ENCODE peak calls at places on chromosomes 6 and 20, in seven cellular contexts. One of them, this sample, is unnamed.

GRCh38 chr20:24785141-24785924 is 163.7 kb upstream of the CST7 start:
- DNase-seq in lung: no peak
- DNase-seq in caudate nucleus: no peak
- DNase-seq in DND-41: no peak
- DNase-seq in stomach: no peak
- DNase-seq in CD4-positive, CD25-positive, alpha-beta regulatory T cell: no peak
- DNase-seq in RWPE1: no peak
- DNase-seq in this sample: no peak

GRCh38 chr20:62774762-62775161 is 21.5 kb upstream of the MRGBP start:
- DNase-seq in DND-41: no peak
- DNase-seq in stomach: no peak
- DNase-seq in RWPE1: no peak
- DNase-seq in CD4-positive, CD25-positive, alpha-beta regulatory T cell: no peak
- DNase-seq in lung: no peak
- DNase-seq in caudate nucleus: no peak
- DNase-seq in this sample: no peak

GRCh38 chr6:11067348-11067747 is 23.2 kb upstream of the ELOVL2 start:
- DNase-seq in DND-41: no peak
- DNase-seq in lung: no peak
- DNase-seq in caudate nucleus: no peak
- DNase-seq in CD4-positive, CD25-positive, alpha-beta regulatory T cell: no peak
- DNase-seq in RWPE1: no peak
- DNase-seq in stomach: peak; percentile 55
- DNase-seq in this sample: no peak

GRCh38 chr6:112180095-112180820 is 74.1 kb downstream of the LAMA4 start:
- DNase-seq in CD4-positive, CD25-positive, alpha-beta regulatory T cell: peak; percentile 80
- DNase-seq in DND-41: peak; percentile 49
- DNase-seq in caudate nucleus: peak; percentile 7
- DNase-seq in lung: no peak
- DNase-seq in stomach: no peak
- DNase-seq in RWPE1: peak; percentile 66
- DNase-seq in this sample: peak; percentile 78

GRCh38 chr6:132380358-132380757 is 20.9 kb downstream of the MOXD1 start:
- DNase-seq in CD4-positive, CD25-positive, alpha-beta regulatory T cell: no peak
- DNase-seq in DND-41: no peak
- DNase-seq in lung: no peak
- DNase-seq in RWPE1: no peak
- DNase-seq in stomach: no peak
- DNase-seq in caudate nucleus: no peak
- DNase-seq in this sample: no peak

GRCh38 chr6:106752641-106753040 is 123.3 kb downstream of the QRSL1 start:
- DNase-seq in RWPE1: no peak
- DNase-seq in CD4-positive, CD25-positive, alpha-beta regulatory T cell: no peak
- DNase-seq in lung: no peak
- DNase-seq in DND-41: no peak
- DNase-seq in caudate nucleus: no peak
- DNase-seq in stomach: no peak
- DNase-seq in this sample: no peak

GRCh38 chr6:136696238-136696637 is 96.0 kb downstream of the MAP3K5 start:
- DNase-seq in stomach: no peak
- DNase-seq in caudate nucleus: no peak
- DNase-seq in lung: peak; percentile 39
- DNase-seq in CD4-positive, CD25-positive, alpha-beta regulatory T cell: no peak
- DNase-seq in RWPE1: no peak
- DNase-seq in DND-41: no peak
- DNase-seq in this sample: no peak

GRCh38 chr6:167112421-167112820 is 10.5 kb upstream of the CCR6 start:
- DNase-seq in lung: no peak
- DNase-seq in DND-41: no peak
- DNase-seq in caudate nucleus: no peak
- DNase-seq in stomach: no peak
- DNase-seq in RWPE1: no peak
- DNase-seq in CD4-positive, CD25-positive, alpha-beta regulatory T cell: no peak
- DNase-seq in this sample: no peak

GRCh38 chr20:23626040-23626620 is 11.6 kb downstream of the CST3 start:
- DNase-seq in lung: no peak
- DNase-seq in CD4-positive, CD25-positive, alpha-beta regulatory T cell: peak; percentile 20
- DNase-seq in DND-41: no peak
- DNase-seq in RWPE1: peak; percentile 44
- DNase-seq in caudate nucleus: no peak
- DNase-seq in stomach: peak; percentile 55
- DNase-seq in this sample: no peak

GRCh38 chr6:41519748-41520699 is 26.2 kb upstream of the FOXP4 start:
- DNase-seq in RWPE1: no peak
- DNase-seq in stomach: peak; percentile 89
- DNase-seq in CD4-positive, CD25-positive, alpha-beta regulatory T cell: no peak
- DNase-seq in DND-41: no peak
- DNase-seq in caudate nucleus: no peak
- DNase-seq in lung: no peak
- DNase-seq in this sample: no peak

GRCh38 chr6:41519305-41519747 is 26.9 kb upstream of the FOXP4 start:
- DNase-seq in stomach: peak; percentile 75
- DNase-seq in lung: no peak
- DNase-seq in DND-41: no peak
- DNase-seq in RWPE1: no peak
- DNase-seq in caudate nucleus: no peak
- DNase-seq in CD4-positive, CD25-positive, alpha-beta regulatory T cell: no peak
- DNase-seq in this sample: no peak

GRCh38 chr6:41515995-41516394 is 30.2 kb upstream of the FOXP4 start:
- DNase-seq in caudate nucleus: no peak
- DNase-seq in lung: no peak
- DNase-seq in RWPE1: no peak
- DNase-seq in stomach: no peak
- DNase-seq in CD4-positive, CD25-positive, alpha-beta regulatory T cell: no peak
- DNase-seq in DND-41: no peak
- DNase-seq in this sample: no peak

GRCh38 chr6:41517473-41517872 is 28.7 kb upstream of the FOXP4 start:
- DNase-seq in RWPE1: no peak
- DNase-seq in CD4-positive, CD25-positive, alpha-beta regulatory T cell: no peak
- DNase-seq in DND-41: no peak
- DNase-seq in stomach: no peak
- DNase-seq in caudate nucleus: no peak
- DNase-seq in lung: peak; percentile 57
- DNase-seq in this sample: no peak

GRCh38 chr6:41518118-41518517 is 28.1 kb upstream of the FOXP4 start:
- DNase-seq in stomach: peak; percentile 61
- DNase-seq in RWPE1: peak; percentile 20
- DNase-seq in lung: no peak
- DNase-seq in caudate nucleus: no peak
- DNase-seq in DND-41: no peak
- DNase-seq in CD4-positive, CD25-positive, alpha-beta regulatory T cell: no peak
- DNase-seq in this sample: no peak
- H3K27ac ChIP-seq in stomach: peak overlapping the region; percentile 84
- H3K27ac ChIP-seq in RWPE1: no peak overlapping the region
- H3K27ac ChIP-seq in lung: peak overlapping the region; percentile 34
- H3K27ac ChIP-seq in caudate nucleus: no peak overlapping the region
- H3K27ac ChIP-seq in DND-41: no peak overlapping the region
- H3K27ac ChIP-seq in CD4-positive, CD25-positive, alpha-beta regulatory T cell: no peak overlapping the region
- H3K27ac ChIP-seq in this sample: no peak overlapping the region

GRCh38 chr20:10706460-10706811 is 32.6 kb upstream of the JAG1 start:
- DNase-seq in stomach: no peak
- DNase-seq in CD4-positive, CD25-positive, alpha-beta regulatory T cell: no peak
- DNase-seq in DND-41: no peak
- DNase-seq in caudate nucleus: no peak
- DNase-seq in lung: no peak
- DNase-seq in RWPE1: no peak
- DNase-seq in this sample: no peak
- H3K27ac ChIP-seq in stomach: peak overlapping the region; percentile 52
- H3K27ac ChIP-seq in CD4-positive, CD25-positive, alpha-beta regulatory T cell: no peak overlapping the region
- H3K27ac ChIP-seq in DND-41: no peak overlapping the region
- H3K27ac ChIP-seq in caudate nucleus: no peak overlapping the region
- H3K27ac ChIP-seq in lung: no peak overlapping the region
- H3K27ac ChIP-seq in RWPE1: peak overlapping the region; percentile 71
- H3K27ac ChIP-seq in this sample: no peak overlapping the region

DNA sequence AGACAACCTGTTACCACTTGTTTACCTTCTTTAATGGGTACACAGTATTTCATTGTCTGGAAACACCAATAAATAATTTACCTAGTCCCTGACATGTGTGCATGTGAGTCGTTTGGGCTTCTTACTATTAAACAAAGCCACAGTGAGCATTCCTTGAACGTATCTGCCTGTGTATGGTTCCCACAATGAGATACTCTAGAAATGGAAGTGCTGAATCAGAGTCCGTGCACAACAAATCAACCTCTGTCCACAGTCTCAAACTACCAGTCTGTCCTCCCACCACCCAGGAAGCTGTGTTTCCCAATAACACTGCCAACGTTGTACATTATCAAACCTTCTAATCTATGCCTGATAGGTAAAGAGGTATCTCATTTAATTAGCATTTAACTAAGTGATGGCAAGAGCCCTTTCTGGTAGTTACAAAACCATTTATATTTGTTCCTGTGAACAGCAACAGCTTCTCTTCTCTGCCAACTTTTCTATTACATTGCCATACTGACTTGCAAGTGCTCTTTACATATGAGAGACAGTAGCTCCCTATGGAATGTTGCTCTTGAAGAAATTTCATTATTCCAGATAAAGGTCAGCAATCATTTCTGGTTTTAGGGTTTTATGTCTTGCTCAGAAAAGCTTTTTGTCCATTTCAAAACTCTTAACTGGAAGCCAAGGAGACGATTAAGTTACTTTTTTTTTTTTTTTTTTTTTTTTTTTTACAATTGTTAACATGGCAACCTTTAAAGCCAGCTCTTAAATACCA is 14.7 kb downstream of the JAG1 start:
- DNase-seq in caudate nucleus: no peak
- DNase-seq in RWPE1: no peak
- DNase-seq in stomach: no peak
- DNase-seq in lung: no peak
- DNase-seq in DND-41: no peak
- DNase-seq in CD4-positive, CD25-positive, alpha-beta regulatory T cell: no peak
- DNase-seq in this sample: no peak
- H3K27ac ChIP-seq in caudate nucleus: no peak overlapping the region
- H3K27ac ChIP-seq in RWPE1: no peak overlapping the region
- H3K27ac ChIP-seq in stomach: peak overlapping the region; percentile 15
- H3K27ac ChIP-seq in lung: peak overlapping the region; percentile 41
- H3K27ac ChIP-seq in DND-41: no peak overlapping the region
- H3K27ac ChIP-seq in CD4-positive, CD25-positive, alpha-beta regulatory T cell: no peak overlapping the region
- H3K27ac ChIP-seq in this sample: no peak overlapping the region

GRCh38 chr6:96816182-96816888 is 20.9 kb downstream of the GPR63 start:
- DNase-seq in caudate nucleus: no peak
- DNase-seq in DND-41: no peak
- DNase-seq in RWPE1: no peak
- DNase-seq in stomach: no peak
- DNase-seq in lung: no peak
- DNase-seq in CD4-positive, CD25-positive, alpha-beta regulatory T cell: no peak
- DNase-seq in this sample: no peak
- H3K27ac ChIP-seq in caudate nucleus: no peak overlapping the region
- H3K27ac ChIP-seq in DND-41: no peak overlapping the region
- H3K27ac ChIP-seq in RWPE1: no peak overlapping the region
- H3K27ac ChIP-seq in stomach: no peak overlapping the region
- H3K27ac ChIP-seq in lung: no peak overlapping the region
- H3K27ac ChIP-seq in CD4-positive, CD25-positive, alpha-beta regulatory T cell: no peak overlapping the region
- H3K27ac ChIP-seq in this sample: no peak overlapping the region

GRCh38 chr20:10986586-10986985 is 312.8 kb upstream of the JAG1 start:
- DNase-seq in DND-41: no peak
- DNase-seq in lung: no peak
- DNase-seq in stomach: no peak
- DNase-seq in RWPE1: no peak
- DNase-seq in caudate nucleus: no peak
- DNase-seq in CD4-positive, CD25-positive, alpha-beta regulatory T cell: no peak
- DNase-seq in this sample: no peak

GRCh38 chr20:10984899-10985298 is 311.1 kb upstream of the JAG1 start:
- DNase-seq in CD4-positive, CD25-positive, alpha-beta regulatory T cell: no peak
- DNase-seq in lung: no peak
- DNase-seq in stomach: no peak
- DNase-seq in RWPE1: no peak
- DNase-seq in caudate nucleus: no peak
- DNase-seq in DND-41: no peak
- DNase-seq in this sample: no peak

GRCh38 chr20:10982692-10983091 is 308.9 kb upstream of the JAG1 start:
- DNase-seq in stomach: no peak
- DNase-seq in CD4-positive, CD25-positive, alpha-beta regulatory T cell: no peak
- DNase-seq in DND-41: no peak
- DNase-seq in caudate nucleus: no peak
- DNase-seq in lung: no peak
- DNase-seq in RWPE1: peak; percentile 40
- DNase-seq in this sample: no peak

GRCh38 chr20:10985536-10985935 is 311.7 kb upstream of the JAG1 start:
- DNase-seq in CD4-positive, CD25-positive, alpha-beta regulatory T cell: no peak
- DNase-seq in stomach: no peak
- DNase-seq in caudate nucleus: no peak
- DNase-seq in RWPE1: peak; percentile 22
- DNase-seq in lung: no peak
- DNase-seq in DND-41: no peak
- DNase-seq in this sample: no peak

GRCh38 chr20:10984294-10984693 is 310.5 kb upstream of the JAG1 start:
- DNase-seq in CD4-positive, CD25-positive, alpha-beta regulatory T cell: no peak
- DNase-seq in lung: no peak
- DNase-seq in caudate nucleus: no peak
- DNase-seq in RWPE1: no peak
- DNase-seq in stomach: no peak
- DNase-seq in DND-41: no peak
- DNase-seq in this sample: no peak
- H3K27ac ChIP-seq in CD4-positive, CD25-positive, alpha-beta regulatory T cell: no peak overlapping the region
- H3K27ac ChIP-seq in lung: no peak overlapping the region
- H3K27ac ChIP-seq in caudate nucleus: no peak overlapping the region
- H3K27ac ChIP-seq in RWPE1: no peak overlapping the region
- H3K27ac ChIP-seq in stomach: no peak overlapping the region
- H3K27ac ChIP-seq in DND-41: no peak overlapping the region
- H3K27ac ChIP-seq in this sample: no peak overlapping the region

GRCh38 chr20:50959543-50960126 is 1.0 kb downstream of the MOCS3 start:
- DNase-seq in lung: peak; percentile 18
- DNase-seq in CD4-positive, CD25-positive, alpha-beta regulatory T cell: no peak
- DNase-seq in caudate nucleus: no peak
- DNase-seq in DND-41: no peak
- DNase-seq in RWPE1: no peak
- DNase-seq in stomach: no peak
- DNase-seq in this sample: no peak
- H3K27ac ChIP-seq in lung: peak overlapping the region; percentile 96
- H3K27ac ChIP-seq in CD4-positive, CD25-positive, alpha-beta regulatory T cell: peak overlapping the region; percentile 95
- H3K27ac ChIP-seq in caudate nucleus: no peak overlapping the region
- H3K27ac ChIP-seq in DND-41: no peak overlapping the region
- H3K27ac ChIP-seq in RWPE1: peak overlapping the region; percentile 80
- H3K27ac ChIP-seq in stomach: peak overlapping the region; percentile 94
- H3K27ac ChIP-seq in this sample: no peak overlapping the region

GRCh38 chr6:108293527-108294296 is 1.1 kb upstream of the AFG1L start:
- DNase-seq in stomach: no peak
- DNase-seq in caudate nucleus: no peak
- DNase-seq in lung: no peak
- DNase-seq in RWPE1: no peak
- DNase-seq in DND-41: peak; percentile 12
- DNase-seq in CD4-positive, CD25-positive, alpha-beta regulatory T cell: peak; percentile 7
- DNase-seq in this sample: no peak

GRCh38 chr6:108294297-108294786 is 512 bp upstream of the AFG1L start:
- DNase-seq in RWPE1: no peak
- DNase-seq in CD4-positive, CD25-positive, alpha-beta regulatory T cell: no peak
- DNase-seq in stomach: no peak
- DNase-seq in DND-41: no peak
- DNase-seq in lung: no peak
- DNase-seq in caudate nucleus: no peak
- DNase-seq in this sample: no peak

GRCh38 chr6:108294787-108295625 is at the start of gene AFG1L:
- DNase-seq in RWPE1: peak; percentile 90
- DNase-seq in DND-41: peak; percentile 89
- DNase-seq in stomach: peak; percentile 94
- DNase-seq in caudate nucleus: peak; percentile 88
- DNase-seq in lung: peak; percentile 96
- DNase-seq in CD4-positive, CD25-positive, alpha-beta regulatory T cell: peak; percentile 90
- DNase-seq in this sample: peak; percentile 83

DNA sequence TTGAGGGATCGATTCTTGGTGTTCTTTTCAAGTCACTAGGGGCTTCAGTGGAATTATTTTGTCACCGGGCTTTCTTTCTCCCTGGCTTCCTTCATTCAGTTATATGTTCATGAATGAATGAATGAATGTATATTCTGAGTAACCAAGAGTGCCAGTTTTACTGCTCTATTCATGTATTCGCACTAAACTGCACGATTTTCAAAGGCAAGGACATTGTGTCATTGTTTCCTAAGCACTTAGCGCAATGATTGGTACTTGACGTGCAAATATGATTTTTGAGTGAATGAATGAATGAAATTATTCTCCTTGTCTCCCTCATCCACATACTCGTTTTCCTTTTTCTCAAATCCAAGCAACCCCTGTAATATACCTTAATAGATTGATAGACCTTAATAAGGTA is 822 bp downstream of the AFG1L start:
- DNase-seq in CD4-positive, CD25-positive, alpha-beta regulatory T cell: no peak
- DNase-seq in stomach: no peak
- DNase-seq in RWPE1: no peak
- DNase-seq in lung: no peak
- DNase-seq in caudate nucleus: no peak
- DNase-seq in DND-41: no peak
- DNase-seq in this sample: no peak
- H3K27ac ChIP-seq in CD4-positive, CD25-positive, alpha-beta regulatory T cell: peak overlapping the region; percentile 95
- H3K27ac ChIP-seq in stomach: peak overlapping the region; percentile 95
- H3K27ac ChIP-seq in RWPE1: peak overlapping the region; percentile 94
- H3K27ac ChIP-seq in lung: peak overlapping the region; percentile 97
- H3K27ac ChIP-seq in caudate nucleus: peak overlapping the region; percentile 94
- H3K27ac ChIP-seq in DND-41: peak overlapping the region; percentile 99
- H3K27ac ChIP-seq in this sample: peak overlapping the region; percentile 73